ENCODE peak calls at places on chromosomes 13 and 19, in five cellular contexts. One of them, this sample, is unnamed.
A peak's percentile ranks its signal among the peaks of the same experiment; 100 is the strongest.

GRCh38 chr19:55528030-55528801 is 8.7 kb downstream of the SBK2 start:
- DNase-seq in endodermal cell: no peak
- DNase-seq in CD8-positive, alpha-beta T cell: no peak
- DNase-seq in Panc1: no peak
- DNase-seq in right atrium auricular region: no peak
- DNase-seq in this sample: no peak

GRCh38 chr13:49777746-49778614 is 14.5 kb downstream of the KPNA3 start:
- DNase-seq in CD8-positive, alpha-beta T cell: no peak
- DNase-seq in right atrium auricular region: no peak
- DNase-seq in Panc1: no peak
- DNase-seq in endodermal cell: no peak
- DNase-seq in this sample: no peak

GRCh38 chr13:110303644-110304043 is 3.3 kb downstream of the COL4A1 start:
- DNase-seq in CD8-positive, alpha-beta T cell: no peak
- DNase-seq in right atrium auricular region: peak; percentile 53
- DNase-seq in Panc1: no peak
- DNase-seq in endodermal cell: no peak
- DNase-seq in this sample: no peak

GRCh38 chr19:29273000-29273691 is 60.2 kb upstream of the UQCRFS1 start:
- DNase-seq in endodermal cell: peak; percentile 20
- DNase-seq in CD8-positive, alpha-beta T cell: no peak
- DNase-seq in Panc1: no peak
- DNase-seq in right atrium auricular region: peak; percentile 32
- DNase-seq in this sample: no peak

GRCh38 chr13:41613984-41614581 is 156.7 kb downstream of the RGCC start:
- DNase-seq in Panc1: no peak
- DNase-seq in CD8-positive, alpha-beta T cell: no peak
- DNase-seq in endodermal cell: no peak
- DNase-seq in right atrium auricular region: peak; percentile 67
- DNase-seq in this sample: no peak

GRCh38 chr13:37175996-37176395 is 70.5 kb upstream of the CSNK1A1L start:
- DNase-seq in right atrium auricular region: no peak
- DNase-seq in CD8-positive, alpha-beta T cell: no peak
- DNase-seq in Panc1: no peak
- DNase-seq in endodermal cell: no peak
- DNase-seq in this sample: peak; percentile 90

GRCh38 chr13:94419304-94419943 is 60.1 kb downstream of the DCT start:
- DNase-seq in right atrium auricular region: no peak
- DNase-seq in CD8-positive, alpha-beta T cell: no peak
- DNase-seq in endodermal cell: no peak
- DNase-seq in Panc1: peak; percentile 58
- DNase-seq in this sample: no peak

GRCh38 chr19:52622261-52622660 is 15.9 kb downstream of the ZNF83 start:
- DNase-seq in Panc1: no peak
- DNase-seq in endodermal cell: no peak
- DNase-seq in right atrium auricular region: no peak
- DNase-seq in CD8-positive, alpha-beta T cell: no peak
- DNase-seq in this sample: no peak

GRCh38 chr19:6802336-6803035 is 30.0 kb downstream of the VAV1 start:
- DNase-seq in CD8-positive, alpha-beta T cell: peak; percentile 78
- DNase-seq in endodermal cell: peak; percentile 56
- DNase-seq in Panc1: no peak
- DNase-seq in right atrium auricular region: peak; percentile 59
- DNase-seq in this sample: no peak

GRCh38 chr13:31172001-31172400 is 10.3 kb upstream of the HSPH1 start:
- DNase-seq in right atrium auricular region: no peak
- DNase-seq in endodermal cell: no peak
- DNase-seq in Panc1: no peak
- DNase-seq in CD8-positive, alpha-beta T cell: no peak
- DNase-seq in this sample: no peak

GRCh38 chr19:17764348-17764747 is 13.1 kb downstream of the FCHO1 start:
- DNase-seq in right atrium auricular region: no peak
- DNase-seq in CD8-positive, alpha-beta T cell: no peak
- DNase-seq in Panc1: no peak
- DNase-seq in endodermal cell: no peak
- DNase-seq in this sample: no peak

GRCh38 chr13:100176781-100177389 is 88.0 kb downstream of the PCCA start:
- DNase-seq in right atrium auricular region: no peak
- DNase-seq in CD8-positive, alpha-beta T cell: no peak
- DNase-seq in Panc1: no peak
- DNase-seq in endodermal cell: no peak
- DNase-seq in this sample: peak; percentile 75

GRCh38 chr13:36858285-36858684 is 39.3 kb downstream of the RFXAP start:
- DNase-seq in Panc1: peak; percentile 12
- DNase-seq in CD8-positive, alpha-beta T cell: no peak
- DNase-seq in right atrium auricular region: no peak
- DNase-seq in endodermal cell: peak; percentile 68
- DNase-seq in this sample: no peak

GRCh38 chr19:14695471-14695870 is 5.6 kb downstream of the ZNF333 start:
- DNase-seq in Panc1: no peak
- DNase-seq in CD8-positive, alpha-beta T cell: no peak
- DNase-seq in right atrium auricular region: no peak
- DNase-seq in endodermal cell: no peak
- DNase-seq in this sample: no peak

GRCh38 chr13:37715606-37716015 is 117.0 kb upstream of the POSTN start:
- DNase-seq in CD8-positive, alpha-beta T cell: no peak
- DNase-seq in Panc1: no peak
- DNase-seq in right atrium auricular region: no peak
- DNase-seq in endodermal cell: no peak
- DNase-seq in this sample: no peak

GRCh38 chr19:45852941-45853340 is 10.0 kb downstream of the SYMPK start:
- DNase-seq in endodermal cell: no peak
- DNase-seq in Panc1: no peak
- DNase-seq in right atrium auricular region: no peak
- DNase-seq in CD8-positive, alpha-beta T cell: no peak
- DNase-seq in this sample: no peak

GRCh38 chr19:33503791-33504444 is 17.7 kb downstream of the PEPD start:
- DNase-seq in Panc1: no peak
- DNase-seq in endodermal cell: no peak
- DNase-seq in CD8-positive, alpha-beta T cell: no peak
- DNase-seq in right atrium auricular region: no peak
- DNase-seq in this sample: no peak

GRCh38 chr19:46823049-46823448 is 27.6 kb downstream of the AP2S1 start:
- DNase-seq in CD8-positive, alpha-beta T cell: no peak
- DNase-seq in Panc1: no peak
- DNase-seq in endodermal cell: peak; percentile 68
- DNase-seq in right atrium auricular region: no peak
- DNase-seq in this sample: no peak

GRCh38 chr13:74287672-74288169 is 153.5 kb upstream of the KLF12 start:
- DNase-seq in endodermal cell: peak; percentile 78
- DNase-seq in Panc1: no peak
- DNase-seq in right atrium auricular region: peak; percentile 64
- DNase-seq in CD8-positive, alpha-beta T cell: peak; percentile 85
- DNase-seq in this sample: peak; percentile 48

GRCh38 chr19:10730932-10731331 is 13.1 kb downstream of the DNM2 start:
- DNase-seq in CD8-positive, alpha-beta T cell: no peak
- DNase-seq in endodermal cell: no peak
- DNase-seq in Panc1: no peak
- DNase-seq in right atrium auricular region: no peak
- DNase-seq in this sample: no peak

GRCh38 chr13:79360064-79360463 is 46.0 kb downstream of the RBM26 start:
- DNase-seq in CD8-positive, alpha-beta T cell: no peak
- DNase-seq in right atrium auricular region: no peak
- DNase-seq in Panc1: no peak
- DNase-seq in endodermal cell: no peak
- DNase-seq in this sample: no peak

GRCh38 chr13:27476943-27477681 is 26.7 kb upstream of the MTIF3 start:
- DNase-seq in endodermal cell: no peak
- DNase-seq in CD8-positive, alpha-beta T cell: peak; percentile 34
- DNase-seq in Panc1: peak; percentile 17
- DNase-seq in right atrium auricular region: peak; percentile 51
- DNase-seq in this sample: no peak

GRCh38 chr13:75759531-75759930 is 123.4 kb downstream of the LMO7 start:
- DNase-seq in CD8-positive, alpha-beta T cell: no peak
- DNase-seq in Panc1: no peak
- DNase-seq in endodermal cell: no peak
- DNase-seq in right atrium auricular region: no peak
- DNase-seq in this sample: no peak

GRCh38 chr13:93260591-93260990 is 34.0 kb downstream of the GPC6 start:
- DNase-seq in endodermal cell: no peak
- DNase-seq in right atrium auricular region: no peak
- DNase-seq in CD8-positive, alpha-beta T cell: no peak
- DNase-seq in Panc1: no peak
- DNase-seq in this sample: no peak

GRCh38 chr13:111337206-111337605 is 16.8 kb downstream of the TEX29 start:
- DNase-seq in right atrium auricular region: peak; percentile 7
- DNase-seq in CD8-positive, alpha-beta T cell: no peak
- DNase-seq in endodermal cell: peak; percentile 15
- DNase-seq in Panc1: no peak
- DNase-seq in this sample: no peak

GRCh38 chr13:32829676-32830091 is 186.5 kb upstream of the KL start:
- DNase-seq in Panc1: no peak
- DNase-seq in endodermal cell: peak; percentile 83
- DNase-seq in right atrium auricular region: no peak
- DNase-seq in CD8-positive, alpha-beta T cell: no peak
- DNase-seq in this sample: no peak

GRCh38 chr19:6811906-6812305 is 39.4 kb downstream of the VAV1 start:
- DNase-seq in Panc1: no peak
- DNase-seq in endodermal cell: peak; percentile 59
- DNase-seq in right atrium auricular region: no peak
- DNase-seq in CD8-positive, alpha-beta T cell: no peak
- DNase-seq in this sample: peak; percentile 50

GRCh38 chr19:44548736-44549135 is 19.3 kb upstream of the CEACAM20 start:
- DNase-seq in endodermal cell: no peak
- DNase-seq in CD8-positive, alpha-beta T cell: no peak
- DNase-seq in right atrium auricular region: peak; percentile 50
- DNase-seq in Panc1: no peak
- DNase-seq in this sample: no peak

GRCh38 chr13:55649485-55649884 is 1491.2 kb upstream of the PRR20A start:
- DNase-seq in right atrium auricular region: no peak
- DNase-seq in Panc1: no peak
- DNase-seq in endodermal cell: no peak
- DNase-seq in CD8-positive, alpha-beta T cell: no peak
- DNase-seq in this sample: no peak

GRCh38 chr13:83340170-83340569 is 542.1 kb downstream of the SLITRK1 start:
- DNase-seq in endodermal cell: no peak
- DNase-seq in CD8-positive, alpha-beta T cell: no peak
- DNase-seq in right atrium auricular region: no peak
- DNase-seq in Panc1: no peak
- DNase-seq in this sample: no peak

DNA sequence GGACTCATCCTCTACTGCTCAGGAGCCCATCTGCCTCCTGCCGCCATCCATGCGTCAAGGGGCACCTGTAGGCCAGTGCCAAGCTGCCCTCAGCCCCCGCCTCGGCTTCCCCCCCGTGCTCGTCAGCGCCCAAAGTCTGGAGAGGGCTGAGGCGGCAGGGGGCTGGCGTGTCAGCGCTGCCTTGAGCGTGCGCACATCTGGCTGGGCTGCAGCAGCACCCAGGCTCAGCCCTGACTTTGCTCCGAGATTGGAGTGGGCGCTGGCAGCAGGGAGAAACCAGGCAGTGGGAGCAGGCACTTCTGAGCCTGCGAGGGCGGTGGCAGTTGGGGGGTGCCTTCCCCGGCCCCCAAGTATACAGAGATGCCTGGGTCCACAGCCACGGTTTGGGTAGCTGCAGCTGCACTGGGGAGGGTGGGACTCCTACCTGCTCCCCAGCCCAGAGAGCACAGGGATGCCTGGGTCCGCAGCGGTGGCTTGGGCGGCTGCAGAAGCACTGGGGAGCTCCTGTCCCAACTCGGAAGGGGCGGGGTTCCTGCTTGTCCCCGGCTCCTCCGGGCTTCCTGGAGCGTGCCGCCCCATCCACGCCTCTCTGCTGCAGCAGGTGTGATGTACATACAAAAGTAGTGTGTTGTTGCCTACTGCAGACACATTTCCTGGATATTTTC is 44.8 kb upstream of the LPAR6 start:
- DNase-seq in CD8-positive, alpha-beta T cell: no peak
- DNase-seq in Panc1: no peak
- DNase-seq in right atrium auricular region: no peak
- DNase-seq in endodermal cell: no peak
- DNase-seq in this sample: no peak
- H3K27ac ChIP-seq in CD8-positive, alpha-beta T cell: no peak overlapping the region
- H3K27ac ChIP-seq in Panc1: no peak overlapping the region
- H3K27ac ChIP-seq in right atrium auricular region: no peak overlapping the region
- H3K27ac ChIP-seq in endodermal cell: no peak overlapping the region
- H3K27ac ChIP-seq in this sample: no peak overlapping the region

DNA sequence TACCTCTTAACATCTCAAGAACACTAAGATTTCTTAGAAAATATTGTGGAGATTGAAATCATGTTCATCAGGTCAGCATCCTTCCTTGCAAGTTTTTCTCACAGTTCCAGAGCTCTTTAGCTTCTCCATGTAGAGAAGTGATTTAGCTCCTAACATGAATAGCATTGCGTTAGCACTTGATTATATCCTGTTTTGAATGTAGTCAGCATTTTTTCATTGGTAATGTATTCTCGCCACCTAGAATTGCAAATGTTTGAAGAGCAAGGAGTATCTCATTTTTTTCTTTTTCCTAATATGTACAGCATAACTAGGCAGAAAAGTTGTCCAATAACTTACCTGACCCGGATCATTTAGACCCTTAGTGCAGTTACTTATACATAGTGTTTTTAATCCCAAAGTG is 6.6 kb downstream of the ZNF470 start:
- DNase-seq in right atrium auricular region: no peak
- DNase-seq in endodermal cell: no peak
- DNase-seq in Panc1: no peak
- DNase-seq in CD8-positive, alpha-beta T cell: no peak
- DNase-seq in this sample: no peak
- H3K9me3 ChIP-seq in right atrium auricular region: peaks cover 54% of the 10 kb centered on the region
- H3K9me3 ChIP-seq in endodermal cell: peaks cover 97% of the 10 kb centered on the region
- H3K9me3 ChIP-seq in Panc1: peaks cover 62% of the 10 kb centered on the region
- H3K9me3 ChIP-seq in CD8-positive, alpha-beta T cell: peaks cover 67% of the 10 kb centered on the region
- H3K9me3 ChIP-seq in this sample: peaks cover 7% of the 10 kb centered on the region

DNA sequence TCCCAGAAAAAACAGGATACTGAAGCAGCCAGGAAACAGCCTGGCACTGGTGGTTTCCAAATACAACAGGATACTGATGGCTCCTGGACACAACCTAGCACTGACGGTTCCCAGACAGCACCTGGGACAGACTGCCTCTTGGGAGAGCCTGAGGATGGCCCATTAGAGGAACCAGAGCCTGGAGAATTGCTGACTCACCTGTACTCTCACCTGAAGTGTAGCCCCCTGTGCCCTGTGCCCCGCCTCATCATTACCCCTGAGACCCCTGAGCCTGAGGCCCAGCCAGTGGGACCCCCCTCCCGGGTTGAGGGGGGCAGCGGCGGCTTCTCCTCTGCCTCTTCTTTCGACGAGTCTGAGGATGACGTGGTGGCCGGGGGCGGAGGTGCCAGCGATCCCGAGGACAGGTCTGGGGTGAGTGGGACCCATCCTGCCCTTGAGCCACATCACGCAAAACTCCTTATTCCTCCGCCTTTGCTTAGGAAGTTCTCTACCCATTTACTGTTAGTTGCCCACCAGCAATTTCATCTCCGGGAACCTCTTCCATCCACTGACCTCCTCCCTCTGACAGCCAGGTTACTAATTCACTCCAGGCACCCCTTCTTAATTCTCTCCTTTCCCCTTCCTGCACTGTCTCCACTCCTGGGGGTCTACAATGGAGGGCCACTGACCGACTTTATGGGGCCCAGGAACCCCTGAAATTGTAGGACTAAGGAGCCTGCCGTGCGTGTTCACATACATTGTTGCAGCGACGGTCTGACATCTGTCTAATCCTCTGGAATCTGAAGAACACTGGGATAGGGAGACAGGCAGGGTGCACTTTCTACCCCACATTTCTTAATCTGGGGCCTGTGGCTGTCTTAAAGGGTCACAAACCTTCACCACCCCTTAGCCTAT is 1.2 kb downstream of the ITPKC start:
- DNase-seq in CD8-positive, alpha-beta T cell: no peak
- DNase-seq in endodermal cell: peak; percentile 68
- DNase-seq in Panc1: no peak
- DNase-seq in right atrium auricular region: no peak
- DNase-seq in this sample: no peak
- H3K27ac ChIP-seq in CD8-positive, alpha-beta T cell: peak overlapping the region; percentile 88
- H3K27ac ChIP-seq in endodermal cell: no peak overlapping the region
- H3K27ac ChIP-seq in Panc1: peak overlapping the region; percentile 86
- H3K27ac ChIP-seq in right atrium auricular region: peak overlapping the region; percentile 95
- H3K27ac ChIP-seq in this sample: no peak overlapping the region

GRCh38 chr19:27844261-27844660 is 1368.7 kb downstream of the UQCRFS1 start:
- DNase-seq in right atrium auricular region: no peak
- DNase-seq in Panc1: no peak
- DNase-seq in CD8-positive, alpha-beta T cell: no peak
- DNase-seq in endodermal cell: no peak
- DNase-seq in this sample: no peak
- H3K9me3 ChIP-seq in right atrium auricular region: no peaks in the 10 kb centered on the region
- H3K9me3 ChIP-seq in Panc1: no peaks in the 10 kb centered on the region
- H3K9me3 ChIP-seq in CD8-positive, alpha-beta T cell: peaks cover 9% of the 10 kb centered on the region
- H3K9me3 ChIP-seq in endodermal cell: peaks cover 19% of the 10 kb centered on the region
- H3K9me3 ChIP-seq in this sample: no peaks in the 10 kb centered on the region

This sample was measured in SK-N-MC.